ENCODE peak calls at places on chromosomes 5 and 9, in eight cellular contexts. E is esophagus squamous epithelium, R is mesothelial cell of epicardium, J is spleen, U is brain microvascular endothelial cell, G is GM13976, L is body of pancreas, W is neural progenitor cell. Y is an unnamed sample.

GRCh38 chr5:96616801-96617200 is 45.4 kb upstream of the CAST start:
- DNase-seq in L (no peak), E (no peak), U (no peak), W (no peak), R (no peak), J (no peak), G (no peak), Y (no peak)

GRCh38 chr9:89465726-89466308 is 32.1 kb downstream of the SEMA4D start:
- DNase-seq in E (no peak), L (no peak), R (no peak), G (no peak), J (no peak), U (no peak), W (no peak), Y (no peak)

GRCh38 chr5:30401479-30402058 is 791.9 kb upstream of the CDH6 start:
- DNase-seq in W (peak; percentile 73), R (no peak), G (no peak), L (peak; percentile 57), J (no peak), U (peak; percentile 66), E (no peak), Y (peak; percentile 59)

GRCh38 chr9:32294051-32294600 is 90.3 kb upstream of the ACO1 start:
- DNase-seq in G (no peak), U (no peak), L (no peak), W (no peak), E (no peak), R (no peak), J (no peak), Y (no peak)

GRCh38 chr9:89657765-89658164 is 53.0 kb downstream of the GADD45G start:
- DNase-seq in L (no peak), G (peak; percentile 71), R (no peak), U (no peak), W (no peak), E (no peak), J (peak; percentile 72), Y (no peak)

GRCh38 chr9:136010176-136010575 is 49.0 kb upstream of the UBAC1 start:
- DNase-seq in U (no peak), W (no peak), R (no peak), E (no peak), G (no peak), J (peak; percentile 73), L (no peak), Y (no peak)

GRCh38 chr5:107388111-107388861 is 282.5 kb downstream of the EFNA5 start:
- DNase-seq in E (no peak), R (no peak), W (no peak), U (peak; percentile 85), J (no peak), G (no peak), L (no peak), Y (no peak)

GRCh38 chr5:14683906-14684455 is 19.5 kb downstream of the OTULIN start:
- DNase-seq in L (no peak), W (no peak), G (no peak), R (no peak), U (no peak), J (no peak), E (no peak), Y (no peak)

GRCh38 chr9:75914936-75915335 is 24.5 kb downstream of the PCSK5 start:
- DNase-seq in R (no peak), W (no peak), G (no peak), E (no peak), L (no peak), U (no peak), J (no peak), Y (no peak)

GRCh38 chr9:116403171-116403570 is 249.6 kb downstream of the PAPPA start:
- DNase-seq in L (no peak), J (no peak), E (no peak), U (no peak), G (no peak), R (no peak), W (no peak), Y (no peak)

GRCh38 chr5:56432326-56432725 is 199.2 kb upstream of the ANKRD55 start:
- DNase-seq in E (no peak), L (no peak), R (no peak), J (no peak), W (no peak), G (no peak), U (peak; percentile 6), Y (no peak)

GRCh38 chr5:52134013-52134650 is 653.6 kb upstream of the ITGA1 start:
- DNase-seq in R (no peak), E (no peak), U (no peak), G (no peak), L (no peak), J (no peak), W (no peak), Y (no peak)

GRCh38 chr9:77912895-77913693 is 118.5 kb downstream of the GNAQ start:
- DNase-seq in G (no peak), L (no peak), W (no peak), U (peak; percentile 52), R (no peak), J (no peak), E (no peak), Y (no peak)

GRCh38 chr5:168422431-168422830 is 63.8 kb upstream of the RARS1 start:
- DNase-seq in L (peak; percentile 39), G (no peak), R (no peak), E (no peak), U (no peak), J (no peak), W (no peak), Y (no peak)

GRCh38 chr5:37847978-37848425 is 8.2 kb upstream of the GDNF start:
- DNase-seq in W (no peak), U (peak; percentile 34), J (no peak), L (no peak), R (no peak), G (no peak), E (no peak), Y (no peak)

GRCh38 chr5:62588668-62589067 is 10.0 kb downstream of the LRRC70 start:
- DNase-seq in J (no peak), L (no peak), E (no peak), R (no peak), G (no peak), W (no peak), U (no peak), Y (no peak)

GRCh38 chr5:62592558-62592957 is 13.9 kb downstream of the LRRC70 start:
- DNase-seq in J (no peak), G (no peak), U (no peak), L (no peak), E (no peak), W (no peak), R (no peak), Y (no peak)

GRCh38 chr5:62590396-62590795 is 11.8 kb downstream of the LRRC70 start:
- DNase-seq in L (no peak), W (no peak), J (no peak), R (no peak), G (no peak), U (no peak), E (no peak), Y (no peak)

GRCh38 chr5:62587737-62588136 is 9.1 kb downstream of the LRRC70 start:
- DNase-seq in W (no peak), J (no peak), E (no peak), R (no peak), U (no peak), G (no peak), L (no peak), Y (no peak)

GRCh38 chr5:62589504-62589903 is 10.9 kb downstream of the LRRC70 start:
- DNase-seq in R (no peak), J (no peak), W (no peak), U (no peak), L (no peak), E (no peak), G (no peak), Y (no peak)
- TF ChIP-seq CTCF in R (no peak), J (no peak), W (no peak), U (peak; percentile 1), L (no peak), E (no peak), G (no peak), Y (no peak)

DNA sequence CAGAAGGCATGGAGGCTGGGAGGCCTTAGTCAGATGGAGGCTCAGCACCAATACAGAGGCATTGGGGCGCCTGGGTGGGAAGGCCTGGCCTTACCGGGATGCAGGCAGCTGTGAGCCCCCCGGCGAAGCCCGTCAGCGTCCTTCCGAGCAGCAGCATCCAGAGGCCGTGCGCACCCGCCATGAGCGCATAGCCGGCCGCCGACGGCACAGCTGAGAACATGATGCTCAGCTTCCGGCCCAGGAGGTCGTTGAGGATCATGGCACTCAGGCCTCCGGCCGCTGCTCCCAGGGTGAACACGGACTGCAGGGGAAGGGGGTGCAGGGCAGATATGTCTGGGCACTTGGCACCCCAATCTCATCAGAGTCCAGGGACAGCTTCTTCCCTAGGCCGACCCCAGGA is 2.0 kb downstream of the SLC2A6 start:
- DNase-seq in J (no peak), E (no peak), L (no peak), U (no peak), R (no peak), W (no peak), G (no peak), Y (no peak)
- TF ChIP-seq CTCF in J (no peak), E (no peak), L (no peak), U (no peak), R (no peak), W (no peak), G (no peak), Y (no peak)

DNA sequence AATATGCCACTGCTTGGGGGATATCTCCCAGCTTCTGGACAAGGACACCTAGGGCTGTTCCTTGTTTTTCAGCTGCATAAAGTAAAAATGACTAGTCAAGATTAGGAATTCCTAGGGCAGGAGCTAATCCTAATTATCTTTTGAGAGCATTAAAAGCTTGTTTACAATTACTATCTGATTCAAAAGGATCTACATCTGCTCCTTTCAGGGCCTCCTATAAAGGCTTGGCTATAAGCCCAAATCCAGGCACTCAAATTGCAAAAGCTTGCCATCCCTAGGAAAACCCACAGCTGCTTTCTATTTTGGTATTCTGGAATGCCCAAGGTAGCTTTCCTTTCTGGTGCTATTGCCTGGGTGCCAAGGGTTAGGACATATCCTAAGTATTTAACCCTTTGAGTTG is 45.8 kb upstream of the SLCO4C1 start:
- DNase-seq in J (no peak), E (no peak), U (no peak), L (no peak), G (no peak), W (peak; percentile 20), R (no peak), Y (no peak)
- TF ChIP-seq CTCF in J (no peak), E (no peak), U (no peak), L (no peak), G (no peak), W (no peak), R (no peak), Y (no peak)

DNA sequence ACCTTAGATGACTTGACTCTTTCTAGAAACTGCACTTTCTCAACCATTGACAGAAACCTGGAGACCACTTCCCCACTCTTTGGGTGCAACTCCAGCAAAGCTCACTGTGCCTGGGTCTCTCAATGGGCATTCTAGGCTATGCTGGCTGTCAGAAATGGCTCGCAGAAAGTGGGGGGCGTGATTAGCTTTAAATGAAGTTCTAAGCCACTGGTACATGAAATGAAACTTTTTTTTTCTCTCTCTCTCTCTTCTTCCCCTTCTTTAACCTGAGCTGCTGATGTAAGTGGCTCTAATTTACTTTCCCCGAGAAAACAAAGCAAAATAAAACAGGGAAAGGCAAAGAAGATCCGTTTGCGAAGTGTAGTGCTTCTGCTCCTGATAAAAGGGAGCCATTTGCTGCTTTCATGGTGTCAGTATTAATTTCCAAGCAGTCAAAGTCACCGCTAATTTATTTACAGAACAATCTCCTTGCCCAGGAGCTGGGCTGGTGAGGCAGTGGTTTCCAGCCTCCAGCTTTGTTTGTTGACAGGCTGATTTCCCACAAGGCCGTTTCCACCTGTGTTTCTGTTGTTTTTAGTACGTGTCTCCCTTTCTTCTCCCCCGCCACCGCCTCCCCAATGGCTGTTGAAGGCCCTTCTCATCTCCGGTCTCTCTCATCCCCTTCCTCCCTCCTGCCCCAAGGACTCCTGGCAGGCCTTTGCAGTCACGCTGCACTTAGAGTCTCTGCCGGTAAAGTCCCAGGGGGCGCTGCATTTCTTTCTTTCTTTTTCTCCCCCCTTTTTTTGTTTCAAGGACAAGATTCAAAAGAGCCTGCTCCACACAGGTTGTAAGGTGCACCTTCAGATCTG is 422.9 kb downstream of the EBF1 start:
- DNase-seq in J (peak; percentile 73), U (no peak), G (no peak), W (peak; percentile 64), L (peak; percentile 8), R (no peak), E (no peak), Y (no peak)
- TF ChIP-seq CTCF in J (peak; percentile 21), U (peak; percentile 51), G (no peak), W (peak; percentile 64), L (no peak), R (no peak), E (no peak), Y (peak; percentile 50)